ENCODE peak calls at places on chromosome 1, in six cellular contexts. S is A172; V is T-helper 1 cell; P is dorsolateral prefrontal cortex; K is CD8-positive, alpha-beta T cell; G is psoas muscle. M is an unnamed sample.

GRCh38 chr1:66562561-66562960 is 28.6 kb downstream of the SGIP1 start:
- DNase-seq in S (no peak), V (no peak), P (no peak), K (no peak), G (no peak), M (no peak)

GRCh38 chr1:36359911-36360310 is 25.8 kb downstream of the STK40 start:
- DNase-seq in S (no peak), V (no peak), P (no peak), K (no peak), G (no peak), M (peak)

GRCh38 chr1:165288301-165289120 is 68.0 kb downstream of the LMX1A start:
- DNase-seq in S (no peak), V (no peak), P (no peak), K (no peak), G (no peak), M (no peak)

GRCh38 chr1:184424171-184424570 is 37.3 kb downstream of the C1orf21 start:
- DNase-seq in S (no peak), V (no peak), P (no peak), K (no peak), G (no peak), M (no peak)

GRCh38 chr1:94726981-94727685 is 93.0 kb upstream of the SLC44A3 start:
- DNase-seq in S (no peak), V (no peak), P (no peak), K (no peak), G (no peak), M (no peak)

GRCh38 chr1:72009756-72010441 is 272.4 kb downstream of the NEGR1 start:
- DNase-seq in S (no peak), V (no peak), P (no peak), K (no peak), G (no peak), M (no peak)

GRCh38 chr1:235503333-235504121 is 725 bp downstream of the B3GALNT2 start:
- DNase-seq in S (peak), V (no peak), P (peak), K (no peak), G (peak), M (peak)

GRCh38 chr1:42290130-42290529 is 44.9 kb downstream of the FOXJ3 start:
- DNase-seq in S (no peak), V (no peak), P (no peak), K (no peak), G (no peak), M (no peak)

GRCh38 chr1:47679301-47679751 is 241.5 kb downstream of the FOXD2 start:
- DNase-seq in S (peak), V (no peak), P (no peak), K (no peak), G (no peak), M (no peak)

M was measured in naive thymus-derived CD4-positive, alpha-beta T cell.